ENCODE peak calls at places on chromosomes 13 and 19, in ten cellular contexts. V, J, E, Q, A, R, X, M, Z and C are unnamed samples.

GRCh38 chr19:21202865-21203494 is 61.1 kb downstream of the ZNF431 start:
- DNase-seq in R (peak; percentile 28), Z (peak; percentile 57), J (no peak), X (no peak), Q (peak; percentile 64), E (peak; percentile 68), M (no peak), A (no peak), V (no peak), C (no peak)

GRCh38 chr13:25874907-25875306 is 176.9 kb downstream of the SHISA2 start:
- DNase-seq in Q (no peak), R (peak; percentile 31), J (no peak), A (no peak), V (no peak), M (no peak), X (no peak), E (peak; percentile 23), Z (peak; percentile 74), C (no peak)

GRCh38 chr13:66214467-66214866 is 1015.7 kb downstream of the PCDH9 start:
- DNase-seq in M (no peak), X (no peak), V (no peak), A (no peak), R (no peak), Z (no peak), E (no peak), Q (no peak), J (no peak), C (no peak)

GRCh38 chr13:92578358-92578757 is 648.2 kb upstream of the GPC6 start:
- DNase-seq in E (no peak), V (no peak), Z (no peak), M (no peak), J (no peak), R (no peak), X (no peak), A (no peak), Q (no peak), C (no peak)

GRCh38 chr13:65697843-65698242 is 1532.3 kb downstream of the PCDH9 start:
- DNase-seq in V (no peak), X (no peak), R (no peak), E (no peak), J (no peak), A (no peak), Z (no peak), Q (no peak), M (no peak), C (no peak)

GRCh38 chr13:50222569-50223332 is 207.5 kb downstream of the KCNRG start:
- DNase-seq in A (peak; percentile 80), Q (no peak), Z (no peak), X (no peak), V (peak; percentile 60), E (no peak), R (peak; percentile 52), M (no peak), J (peak; percentile 40), C (no peak)

GRCh38 chr13:39515231-39515630 is 87.8 kb downstream of the LHFPL6 start:
- DNase-seq in X (no peak), J (no peak), E (no peak), Q (no peak), V (no peak), M (no peak), R (no peak), A (no peak), Z (peak; percentile 57), C (no peak)

GRCh38 chr19:14580623-14581237 is 2.2 kb upstream of the CLEC17A start:
- DNase-seq in Q (no peak), R (no peak), E (peak; percentile 44), J (no peak), Z (no peak), V (no peak), X (no peak), M (no peak), A (no peak), C (no peak)

GRCh38 chr19:5017235-5017634 is 48.3 kb downstream of the KDM4B start:
- DNase-seq in X (no peak), R (no peak), E (no peak), V (no peak), M (no peak), A (no peak), J (no peak), Z (no peak), Q (no peak), C (no peak)

GRCh38 chr13:98447881-98448641 is 128.8 kb downstream of the STK24 start:
- DNase-seq in X (peak; percentile 59), E (peak; percentile 70), Z (peak; percentile 63), V (peak; percentile 47), J (no peak), R (peak; percentile 56), M (no peak), A (no peak), Q (peak; percentile 82), C (no peak)

GRCh38 chr19:5452594-5453565 is 2.3 kb upstream of the ZNRF4 start:
- DNase-seq in M (no peak), R (no peak), Z (peak; percentile 30), X (no peak), Q (no peak), E (peak; percentile 43), J (no peak), A (no peak), V (no peak), C (peak; percentile 16)

GRCh38 chr19:48487944-48488343 is 18.8 kb downstream of the CYTH2 start:
- DNase-seq in V (peak; percentile 92), Q (no peak), M (no peak), Z (peak; percentile 70), A (peak; percentile 92), E (no peak), R (peak; percentile 67), X (no peak), J (peak; percentile 76), C (peak; percentile 76)

GRCh38 chr13:56850852-56851251 is 289.9 kb upstream of the PRR20A start:
- DNase-seq in X (no peak), V (no peak), J (no peak), E (no peak), Q (no peak), R (no peak), A (no peak), Z (no peak), M (no peak), C (no peak)

GRCh38 chr13:33612641-33613638 is 205.0 kb upstream of the RFC3 start:
- DNase-seq in A (no peak), Z (no peak), R (no peak), J (no peak), Q (no peak), E (no peak), V (no peak), M (no peak), X (no peak), C (no peak)

GRCh38 chr13:40189426-40189825 is 477.0 kb downstream of the FOXO1 start:
- DNase-seq in A (no peak), Z (no peak), E (no peak), M (no peak), X (no peak), Q (no peak), V (no peak), R (no peak), J (no peak), C (no peak)

GRCh38 chr13:46749951-46750350 is 47.0 kb downstream of the ESD start:
- DNase-seq in X (no peak), J (no peak), Z (no peak), Q (no peak), M (no peak), R (no peak), V (no peak), E (no peak), A (no peak), C (no peak)

GRCh38 chr13:99916366-99917103 is 55.0 kb downstream of the ZIC5 start:
- DNase-seq in J (no peak), A (no peak), X (no peak), Q (peak; percentile 55), R (peak; percentile 58), V (no peak), Z (peak; percentile 85), M (no peak), E (peak; percentile 30), C (no peak)

GRCh38 chr19:41565384-41565730 is 10.6 kb upstream of the CEACAM21 start:
- DNase-seq in M (no peak), V (no peak), Z (no peak), A (no peak), R (no peak), X (no peak), Q (no peak), E (no peak), J (no peak), C (no peak)
- H3K4me3 ChIP-seq in M (no peak overlapping the region), V (no peak overlapping the region), Z (peak overlapping the region; percentile 39), A (no peak overlapping the region), R (no peak overlapping the region), X (no peak overlapping the region), Q (peak overlapping the region; percentile 14), E (no peak overlapping the region), J (no peak overlapping the region), C (no peak overlapping the region)

GRCh38 chr19:11781295-11782057 is 14.7 kb downstream of the ZNF441 start:
- DNase-seq in R (no peak), E (no peak), A (no peak), J (no peak), Z (no peak), Q (no peak), M (no peak), V (no peak), X (no peak), C (no peak)
- H3K9me3 ChIP-seq in R (peaks cover 85% of the 10 kb centered on the region), E (peaks cover 20% of the 10 kb centered on the region), A (peaks cover 96% of the 10 kb centered on the region), J (peaks cover 89% of the 10 kb centered on the region), Z (peaks cover 89% of the 10 kb centered on the region), Q (peaks cover 4% of the 10 kb centered on the region), M (peaks cover 26% of the 10 kb centered on the region), V (peaks cover 23% of the 10 kb centered on the region), X (peaks cover 4% of the 10 kb centered on the region), C (peaks cover 48% of the 10 kb centered on the region)

GRCh38 chr13:75869981-75870380 is 233.9 kb downstream of the LMO7 start:
- DNase-seq in Q (no peak), X (no peak), Z (no peak), M (no peak), E (no peak), V (no peak), A (no peak), R (no peak), J (no peak), C (no peak)
- H3K4me3 ChIP-seq in Q (no peak overlapping the region), X (no peak overlapping the region), Z (no peak overlapping the region), M (peak overlapping the region; percentile 43), E (no peak overlapping the region), V (no peak overlapping the region), A (peak overlapping the region; percentile 39), R (no peak overlapping the region), J (no peak overlapping the region), C (no peak overlapping the region)

GRCh38 chr19:6533000-6533328 is 2.1 kb downstream of the TNFSF9 start:
- DNase-seq in Z (no peak), M (no peak), X (no peak), J (no peak), E (no peak), Q (no peak), R (no peak), A (no peak), V (no peak), C (no peak)
- H3K9me3 ChIP-seq in Z (peaks cover 5% of the 10 kb centered on the region), M (no peaks in the 10 kb centered on the region), X (no peaks in the 10 kb centered on the region), J (no peaks in the 10 kb centered on the region), E (peaks cover 11% of the 10 kb centered on the region), Q (no peaks in the 10 kb centered on the region), R (no peaks in the 10 kb centered on the region), A (no peaks in the 10 kb centered on the region), V (no peaks in the 10 kb centered on the region), C (no peaks in the 10 kb centered on the region)

GRCh38 chr19:41521860-41522555 is 54.0 kb upstream of the CEACAM21 start:
- DNase-seq in X (no peak), V (no peak), Q (peak; percentile 2), M (no peak), R (peak; percentile 34), Z (peak; percentile 26), E (no peak), A (no peak), J (no peak), C (no peak)
- H3K4me3 ChIP-seq in X (no peak overlapping the region), V (no peak overlapping the region), Q (no peak overlapping the region), M (peak overlapping the region; percentile 47), R (no peak overlapping the region), Z (peak overlapping the region; percentile 22), E (peak overlapping the region; percentile 46), A (peak overlapping the region; percentile 39), J (peak overlapping the region; percentile 54), C (no peak overlapping the region)